ENCODE peak calls at places on chromosome 18, in seven cellular contexts. L, R, H, F, B, J and I are unnamed samples.
A peak's percentile ranks its signal among the peaks of the same experiment; 100 is the strongest.

GRCh38 chr18:3624818-3625716 is 175.1 kb downstream of the TGIF1 start:
- DNase-seq in L (no peak), R (peak; percentile 86), H (peak; percentile 95), F (no peak), B (peak; percentile 22), J (no peak), I (no peak)

GRCh38 chr18:44341759-44342158 is 338.9 kb upstream of the SETBP1 start:
- DNase-seq in L (no peak), R (no peak), H (no peak), F (no peak), B (no peak), J (no peak), I (no peak)

GRCh38 chr18:8998481-8999217 is 103.8 kb upstream of the NDUFV2 start:
- DNase-seq in L (no peak), R (no peak), H (peak; percentile 52), F (no peak), B (no peak), J (no peak), I (no peak)

GRCh38 chr18:10912790-10913560 is 236.4 kb downstream of the PIEZO2 start:
- DNase-seq in L (no peak), R (no peak), H (peak; percentile 91), F (no peak), B (no peak), J (no peak), I (no peak)

GRCh38 chr18:54916507-54916906 is 42.8 kb downstream of the CCDC68 start:
- DNase-seq in L (no peak), R (no peak), H (no peak), F (no peak), B (no peak), J (no peak), I (no peak)

GRCh38 chr18:58965930-58966662 is 101.4 kb downstream of the ZNF532 start:
- DNase-seq in L (no peak), R (no peak), H (no peak), F (no peak), B (no peak), J (peak; percentile 51), I (no peak)

GRCh38 chr18:3689986-3690681 is 240.2 kb downstream of the TGIF1 start:
- DNase-seq in L (no peak), R (no peak), H (no peak), F (peak; percentile 38), B (no peak), J (no peak), I (no peak)

GRCh38 chr18:49072524-49072934 is 121.8 kb upstream of the SMAD7 start:
- DNase-seq in L (no peak), R (no peak), H (peak; percentile 74), F (no peak), B (no peak), J (no peak), I (no peak)

GRCh38 chr18:34315953-34316352 is 91.2 kb upstream of the NOL4 start:
- DNase-seq in L (no peak), R (no peak), H (no peak), F (no peak), B (no peak), J (no peak), I (no peak)

GRCh38 chr18:2515908-2516625 is 55.2 kb downstream of the METTL4 start:
- DNase-seq in L (no peak), R (peak; percentile 80), H (peak; percentile 83), F (no peak), B (no peak), J (no peak), I (no peak)

GRCh38 chr18:8525692-8526091 is 83.5 kb upstream of the RAB12 start:
- DNase-seq in L (no peak), R (no peak), H (no peak), F (peak; percentile 67), B (no peak), J (no peak), I (peak; percentile 15)

GRCh38 chr18:6543330-6543908 is 128.7 kb upstream of the L3MBTL4 start:
- DNase-seq in L (no peak), R (peak; percentile 21), H (peak; percentile 70), F (no peak), B (peak; percentile 55), J (peak; percentile 68), I (no peak)

GRCh38 chr18:55406374-55407045 is 181.5 kb downstream of the TCF4 start:
- DNase-seq in L (peak; percentile 43), R (no peak), H (no peak), F (no peak), B (no peak), J (no peak), I (no peak)

GRCh38 chr18:26865557-26865956 is at the start of gene AQP4:
- DNase-seq in L (peak; percentile 12), R (no peak), H (no peak), F (peak; percentile 41), B (no peak), J (no peak), I (peak; percentile 54)